ENCODE peak calls at places on chromosomes 6 and 20, in four cellular contexts. A is GM10248, T is AG09319, N is progenitor cell of endocrine pancreas. C is an unnamed sample.

GRCh38 chr6:47262226-47262625 is 47.5 kb downstream of the TNFRSF21 start:
- DNase-seq in A (no peak), T (no peak), N (no peak), C (no peak)

GRCh38 chr6:144899161-144899560 is 614.0 kb downstream of the UTRN start:
- DNase-seq in A (no peak), T (peak; percentile 76), N (no peak), C (no peak)

GRCh38 chr20:14334306-14334930 is 3.0 kb downstream of the FLRT3 start:
- DNase-seq in A (no peak), T (peak; percentile 20), N (peak; percentile 15), C (no peak)

GRCh38 chr6:25868784-25869183 is 5.3 kb downstream of the SLC17A3 start:
- DNase-seq in A (no peak), T (no peak), N (no peak), C (no peak)

GRCh38 chr6:85470023-85470410 is 20.1 kb downstream of the NT5E start:
- DNase-seq in A (no peak), T (no peak), N (no peak), C (no peak)

GRCh38 chr6:38039497-38039896 is 220.0 kb downstream of the ZFAND3 start:
- DNase-seq in A (no peak), T (no peak), N (no peak), C (no peak)

GRCh38 chr20:63086421-63087235 is 79.9 kb upstream of the BHLHE23 start:
- DNase-seq in A (no peak), T (no peak), N (no peak), C (no peak)

GRCh38 chr6:108609276-108609769 is 48.6 kb downstream of the FOXO3 start:
- DNase-seq in A (no peak), T (no peak), N (no peak), C (no peak)

C was measured in activated CD4-positive, alpha-beta T cell treated with anti-CD3 and anti-CD28 coated beads, Interleukin-2, amount 50 U/mL, for 1 hour.